ENCODE peak calls at places on chromosomes 13 and 19, in four cellular contexts. Z is GM12878, W is K562, M is H1. S is an unnamed sample.

GRCh38 chr19:45164577-45165335 is 4.0 kb upstream of the NKPD1 start:
- DNase-seq in Z (peak; percentile 64), W (peak; percentile 72), M (peak; percentile 69), S (peak; percentile 79)

GRCh38 chr13:77509221-77509620 is 26.3 kb upstream of the SCEL start:
- DNase-seq in M (no peak), W (no peak), Z (no peak), S (no peak)

GRCh38 chr13:34458756-34459462 is 483.2 kb upstream of the NBEA start:
- DNase-seq in W (no peak), M (no peak), Z (no peak), S (no peak)

GRCh38 chr13:23450340-23451046 is 17.0 kb upstream of the SACS start:
- DNase-seq in Z (no peak), W (no peak), M (no peak), S (no peak)

GRCh38 chr13:34545461-34545860 is 396.6 kb upstream of the NBEA start:
- DNase-seq in W (no peak), M (no peak), Z (no peak), S (no peak)

GRCh38 chr19:49347835-49348234 is 12.6 kb downstream of the CD37 start:
- DNase-seq in W (peak; percentile 70), Z (no peak), M (no peak), S (peak; percentile 44)

GRCh38 chr19:29942404-29943261 is 594 bp downstream of the URI1 start:
- DNase-seq in M (peak; percentile 75), W (no peak), Z (no peak), S (peak; percentile 43)

GRCh38 chr19:50281491-50281890 is 47.7 kb downstream of the KCNC3 start:
- DNase-seq in W (no peak), Z (no peak), M (no peak), S (no peak)

GRCh38 chr19:31574251-31574973 is 225.2 kb upstream of the TSHZ3 start:
- DNase-seq in W (no peak), Z (no peak), M (no peak), S (no peak)

GRCh38 chr13:39279077-39279476 is 240.8 kb downstream of the NHLRC3 start:
- DNase-seq in M (no peak), Z (no peak), W (no peak), S (no peak)

GRCh38 chr19:3575260-3575741 is 2.6 kb downstream of the HMG20B start:
- DNase-seq in M (peak; percentile 83), Z (no peak), W (no peak), S (peak; percentile 55)

GRCh38 chr19:53102701-53103140 is 501 bp downstream of the ZNF160 start:
- DNase-seq in Z (no peak), M (no peak), W (peak; percentile 53), S (no peak)

GRCh38 chr13:20462533-20462915 is 63.1 kb downstream of the CRYL1 start:
- DNase-seq in W (no peak), M (no peak), Z (no peak), S (no peak)

GRCh38 chr13:23254506-23254905 is 73.7 kb downstream of the SGCG start:
- DNase-seq in W (no peak), M (no peak), Z (no peak), S (no peak)

GRCh38 chr19:15288146-15288963 is 44.0 kb downstream of the BRD4 start:
- DNase-seq in Z (no peak), M (no peak), W (no peak), S (no peak)

GRCh38 chr19:18562086-18562485 is 4.4 kb downstream of the KXD1 start:
- DNase-seq in Z (no peak), W (no peak), M (no peak), S (no peak)

GRCh38 chr19:6442087-6442688 is 8.6 kb upstream of the SLC25A41 start:
- DNase-seq in M (no peak), W (no peak), Z (no peak), S (no peak)

GRCh38 chr13:23427342-23428182 is 5.9 kb downstream of the SACS start:
- DNase-seq in M (peak; percentile 35), Z (no peak), W (no peak), S (peak; percentile 5)

GRCh38 chr13:60094385-60095088 is 69.2 kb downstream of the DIAPH3 start:
- DNase-seq in Z (no peak), W (no peak), M (no peak), S (no peak)

GRCh38 chr19:54158812-54159351 is 639 bp downstream of the LENG1 start:
- DNase-seq in W (no peak), M (no peak), Z (no peak), S (no peak)

GRCh38 chr13:25281193-25281936 is 5.9 kb downstream of the MTMR6 start:
- DNase-seq in M (no peak), Z (peak; percentile 45), W (no peak), S (no peak)

GRCh38 chr13:94480672-94481145 is 1.2 kb upstream of the DCT start:
- DNase-seq in Z (no peak), W (no peak), M (no peak), S (no peak)

GRCh38 chr13:32639502-32640105 is 53.4 kb downstream of the PDS5B start:
- DNase-seq in M (no peak), Z (peak; percentile 15), W (peak; percentile 13), S (peak; percentile 50)

GRCh38 chr19:44808463-44809371 is at the start of gene BCAM:
- DNase-seq in M (peak; percentile 87), W (peak; percentile 98), Z (no peak), S (peak; percentile 65)

GRCh38 chr13:40377783-40378182 is 288.7 kb downstream of the FOXO1 start:
- DNase-seq in W (no peak), Z (no peak), M (no peak), S (no peak)

GRCh38 chr13:112880976-112881540 is 88.0 kb upstream of the MCF2L start:
- DNase-seq in M (no peak), W (no peak), Z (no peak), S (no peak)

GRCh38 chr13:112883241-112883945 is 85.6 kb upstream of the MCF2L start:
- DNase-seq in M (no peak), W (no peak), Z (no peak), S (no peak)

GRCh38 chr13:112881656-112882554 is 87.1 kb upstream of the MCF2L start:
- DNase-seq in Z (no peak), M (no peak), W (no peak), S (no peak)

GRCh38 chr13:112880221-112880641 is 88.8 kb upstream of the MCF2L start:
- DNase-seq in W (no peak), M (no peak), Z (no peak), S (no peak)

DNA sequence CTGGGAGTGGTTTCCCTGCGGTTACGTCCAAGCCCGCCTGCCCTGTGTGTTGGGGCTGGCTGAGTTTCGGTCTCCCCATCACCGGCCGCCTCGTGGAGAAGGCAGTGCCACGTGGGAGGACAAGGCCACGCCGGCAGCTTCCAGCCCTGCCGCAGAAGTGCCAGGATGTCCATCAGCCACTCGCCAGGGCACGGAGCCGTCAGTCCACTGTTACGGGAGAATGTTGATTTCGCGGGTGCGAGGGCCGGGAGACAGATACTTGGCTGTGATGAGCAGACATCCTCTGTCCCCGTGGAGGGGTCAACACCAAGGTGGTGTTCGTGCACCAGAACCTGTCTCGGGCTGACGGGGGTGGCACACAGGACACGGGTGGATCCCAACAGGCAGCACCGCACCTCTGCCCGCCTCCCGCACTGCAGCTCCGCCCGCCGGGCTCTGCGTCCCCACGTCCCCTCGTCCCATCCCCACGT is 86.4 kb upstream of the MCF2L start:
- DNase-seq in Z (no peak), M (no peak), W (no peak), S (no peak)
- TF ChIP-seq HDAC6 in Z (no peak), M (no peak), W (no peak), S (no peak)

DNA sequence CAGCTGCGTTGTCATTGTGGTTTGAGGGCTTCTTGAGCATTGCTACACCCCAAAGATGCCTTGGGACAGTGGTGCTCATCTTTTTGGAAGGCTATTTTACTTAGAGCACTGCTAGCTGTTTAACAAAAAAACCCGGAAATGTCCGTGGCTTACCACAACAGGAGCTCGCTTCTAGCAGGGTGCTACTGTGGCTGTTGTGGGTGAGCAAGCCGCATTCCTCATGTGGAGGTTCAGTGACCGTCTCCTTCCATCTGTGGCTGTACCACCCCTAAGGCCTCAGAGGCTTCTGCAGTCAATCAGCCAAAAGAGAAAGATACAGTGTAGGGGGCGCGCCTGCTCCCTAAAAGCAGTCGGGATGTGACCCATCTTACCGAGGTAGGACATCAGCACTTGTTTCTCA is 1004.2 kb downstream of the UQCRFS1 start:
- DNase-seq in Z (no peak), W (no peak), M (no peak), S (no peak)
- TF ChIP-seq HDAC6 in Z (no peak), W (no peak), M (no peak), S (no peak)

DNA sequence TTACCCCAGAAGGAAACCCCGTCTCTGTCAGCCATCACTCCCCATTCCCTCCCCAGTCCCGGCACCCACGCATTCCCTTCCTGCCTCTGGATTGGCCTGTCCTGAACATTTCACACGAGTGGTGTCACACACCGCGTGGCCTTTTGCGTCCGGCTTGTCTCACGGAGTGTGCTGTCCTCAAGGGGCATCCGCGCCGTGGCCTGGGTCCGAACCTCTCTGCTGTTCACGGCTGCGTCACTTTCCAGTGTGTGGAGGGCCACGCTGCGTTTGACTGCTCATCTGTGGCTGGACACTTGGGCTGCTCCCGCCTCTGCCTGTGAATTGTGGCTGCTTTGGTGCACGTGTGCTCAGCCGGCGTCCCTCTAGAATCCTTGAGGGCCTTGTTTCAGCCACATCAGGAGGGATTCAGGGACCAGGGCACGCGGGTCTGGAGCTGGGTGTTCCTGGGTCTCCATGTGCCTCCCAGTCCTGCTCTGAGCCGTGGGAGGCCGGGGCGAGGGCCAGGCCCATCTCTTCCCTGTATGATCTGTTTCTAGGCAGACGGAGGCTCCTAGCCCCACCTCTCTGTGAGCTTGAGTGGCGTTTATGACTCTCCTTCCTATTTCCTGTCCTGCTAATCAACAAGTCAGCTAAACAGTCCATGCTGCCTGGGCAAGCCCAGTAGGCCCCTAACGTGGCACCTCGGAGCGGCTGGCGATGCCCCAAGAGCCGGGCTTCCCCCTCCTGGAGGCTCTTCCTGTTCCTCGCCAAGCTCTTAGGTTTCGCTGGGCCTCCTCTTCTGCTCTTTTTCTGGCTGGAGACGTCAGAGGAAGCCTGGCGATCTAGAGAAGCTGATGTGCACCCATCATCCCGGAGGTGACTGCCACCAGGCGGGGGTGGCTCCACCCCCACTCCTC is 8.1 kb downstream of the STK11 start:
- DNase-seq in W (no peak), Z (peak; percentile 47), M (no peak), S (no peak)
- TF ChIP-seq HDAC6 in W (no peak), Z (no peak), M (no peak), S (no peak)

GRCh38 chr13:36129539-36129938 is 1.6 kb downstream of the DCLK1 start:
- DNase-seq in M (no peak), W (no peak), Z (no peak), S (no peak)

GRCh38 chr13:36131931-36132297 is 732 bp upstream of the DCLK1 start:
- DNase-seq in Z (no peak), M (no peak), W (no peak), S (no peak)

GRCh38 chr13:36130168-36130541 is 1.0 kb downstream of the DCLK1 start:
- DNase-seq in M (no peak), W (no peak), Z (no peak), S (no peak)

GRCh38 chr13:36130542-36131214 is 504 bp downstream of the DCLK1 start:
- DNase-seq in Z (no peak), M (peak; percentile 75), W (no peak), S (no peak)

GRCh38 chr13:36131215-36131930 is at the start of gene DCLK1:
- DNase-seq in Z (no peak), W (no peak), M (peak; percentile 77), S (no peak)
- TF ChIP-seq HDAC6 in Z (no peak), W (no peak), M (no peak), S (no peak)